ENCODE peak calls at places on chromosome 1, in nine cellular contexts. V is activated naive CD4-positive, alpha-beta T cell treated with anti-CD3 and anti-CD28 coated beads for 36 hours; A is activated CD4-positive, alpha-beta T cell treated with anti-CD3 and anti-CD28 coated beads, Interleukin-2, amount 10 ng/mL, durations not matched to agents 7 days and 5 days; J is epithelial cell of esophagus; G is heart right ventricle; H is SK-N-MC; Y is naive thymus-derived CD4-positive, alpha-beta T cell; R is activated T-cell treated with anti-CD3 and anti-CD28 coated beads, Interleukin-2, amount 50 U/mL, for 72 hours; X is GDM1. Q is an unnamed sample.

GRCh38 chr1:3534803-3535637 is 76.3 kb downstream of the MEGF6 start:
- DNase-seq in V (no peak), G (no peak), A (no peak), Y (no peak), H (no peak), R (no peak), J (no peak), X (no peak), Q (no peak)

GRCh38 chr1:157496121-157496526 is 56.2 kb downstream of the FCRL5 start:
- DNase-seq in G (no peak), H (no peak), R (peak), V (peak), J (peak), Y (peak), A (peak), X (peak), Q (peak)

GRCh38 chr1:31182352-31182751 is 57.3 kb downstream of the NKAIN1 start:
- DNase-seq in R (peak), H (no peak), X (peak), G (peak), J (peak), A (peak), Y (peak), V (peak), Q (peak)

GRCh38 chr1:115089443-115090340 is at the start of gene TSPAN2:
- DNase-seq in H (no peak), V (peak), R (peak), G (peak), Y (peak), A (peak), X (no peak), J (no peak), Q (peak)

GRCh38 chr1:66760506-66760905 is 8.2 kb downstream of the DYNLT5 start:
- DNase-seq in H (no peak), G (no peak), V (no peak), Y (no peak), R (no peak), J (no peak), X (no peak), A (no peak), Q (no peak)

GRCh38 chr1:82260051-82260450 is 459.3 kb downstream of the ADGRL2 start:
- DNase-seq in G (no peak), H (no peak), X (no peak), V (no peak), Y (no peak), J (no peak), A (no peak), R (no peak), Q (no peak)

GRCh38 chr1:93350875-93351274 is 5.2 kb downstream of the DR1 start:
- DNase-seq in X (no peak), G (no peak), H (no peak), Y (no peak), V (no peak), J (no peak), R (no peak), A (no peak), Q (no peak)

GRCh38 chr1:155499263-155499662 is 63.3 kb downstream of the ASH1L start:
- DNase-seq in H (no peak), V (no peak), J (peak), A (no peak), X (no peak), Y (no peak), R (no peak), G (no peak), Q (no peak)

GRCh38 chr1:980602-981395 is 1.1 kb downstream of the PERM1 start:
- DNase-seq in H (no peak), V (no peak), A (no peak), Y (no peak), R (no peak), G (peak), J (no peak), X (no peak), Q (no peak)

GRCh38 chr1:33985656-33986055 is 121.8 kb downstream of the HMGB4 start:
- DNase-seq in Y (no peak), G (peak), R (no peak), J (no peak), V (no peak), X (no peak), A (no peak), H (no peak), Q (no peak)

GRCh38 chr1:197696372-197696771 is 78.9 kb downstream of the DENND1B start:
- DNase-seq in R (no peak), G (no peak), H (no peak), J (peak), X (no peak), V (no peak), A (no peak), Y (no peak), Q (no peak)

GRCh38 chr1:189434461-189434860 is 1043.2 kb downstream of the BRINP3 start:
- DNase-seq in H (no peak), V (no peak), X (no peak), R (no peak), A (no peak), G (no peak), J (peak), Y (no peak), Q (no peak)

GRCh38 chr1:200363200-200363933 is 46.5 kb downstream of the ZNF281 start:
- DNase-seq in J (peak), V (no peak), A (no peak), R (no peak), Y (no peak), H (no peak), G (no peak), X (no peak), Q (no peak)

GRCh38 chr1:181038399-181038873 is 4.7 kb downstream of the MR1 start:
- DNase-seq in X (peak), H (no peak), V (peak), R (peak), A (peak), J (peak), G (peak), Y (peak), Q (peak)

GRCh38 chr1:160177231-160177630 is 13.1 kb upstream of the CASQ1 start:
- DNase-seq in X (no peak), H (no peak), G (no peak), V (no peak), J (no peak), A (no peak), Y (no peak), R (no peak), Q (no peak)

GRCh38 chr1:54287176-54287650 is 87.2 kb downstream of the MRPL37 start:
- DNase-seq in V (peak), G (peak), A (peak), Y (peak), R (peak), X (no peak), J (peak), H (peak), Q (peak)

GRCh38 chr1:86197206-86197855 is 40.8 kb upstream of the COL24A1 start:
- DNase-seq in V (no peak), A (no peak), G (no peak), Y (no peak), H (no peak), R (no peak), J (no peak), X (no peak), Q (no peak)

GRCh38 chr1:169572184-169572583 is 14.1 kb downstream of the F5 start:
- DNase-seq in J (peak), H (no peak), Y (no peak), X (no peak), G (no peak), A (no peak), V (no peak), R (no peak), Q (no peak)

GRCh38 chr1:229381234-229381633 is 38.4 kb upstream of the CCSAP start:
- DNase-seq in G (no peak), R (no peak), Y (no peak), J (no peak), H (no peak), X (no peak), A (no peak), V (no peak), Q (no peak)

GRCh38 chr1:189269011-189269410 is 1208.7 kb downstream of the BRINP3 start:
- DNase-seq in R (no peak), G (no peak), Y (no peak), V (no peak), X (no peak), H (peak), J (peak), A (no peak), Q (no peak)